ENCODE peak calls at places on chromosomes 1 and 21, in five cellular contexts. P is AG04450, I is tibial nerve, L is MM.1S, A is choroid plexus epithelial cell. W is an unnamed sample.

GRCh38 chr1:150973258-150973825 is 1.3 kb downstream of the CERS2 start:
- DNase-seq in L (peak), P (no peak), I (no peak), A (no peak), W (no peak)

GRCh38 chr1:62045579-62045978 is 149.1 kb upstream of the L1TD1 start:
- DNase-seq in I (no peak), A (peak), L (no peak), P (no peak), W (peak)

GRCh38 chr1:118338991-118339390 is 154.0 kb upstream of the SPAG17 start:
- DNase-seq in I (no peak), L (no peak), A (no peak), P (no peak), W (no peak)

GRCh38 chr1:183244466-183244865 is 58.4 kb downstream of the LAMC2 start:
- DNase-seq in L (no peak), P (no peak), A (peak), I (peak), W (peak)

GRCh38 chr1:147534386-147534785 is 6.9 kb upstream of the BCL9 start:
- DNase-seq in P (no peak), L (no peak), A (peak), I (no peak), W (peak)

GRCh38 chr21:24265987-24266386 is 1341.3 kb downstream of the MRPL39 start:
- DNase-seq in P (no peak), I (no peak), A (no peak), L (no peak), W (no peak)

GRCh38 chr21:44704636-44705001 is 6.8 kb downstream of the TSPEAR start:
- DNase-seq in L (no peak), A (no peak), P (no peak), I (no peak), W (no peak)

GRCh38 chr1:40451238-40451585 is 936 bp downstream of the ZFP69B start:
- DNase-seq in A (no peak), P (no peak), I (no peak), L (no peak), W (no peak)

GRCh38 chr1:162696286-162696862 is 64.1 kb downstream of the DDR2 start:
- DNase-seq in P (peak), A (peak), I (peak), L (no peak), W (peak)

GRCh38 chr1:47191940-47192457 is 2.2 kb upstream of the PDZK1IP1 start:
- DNase-seq in P (no peak), A (no peak), I (no peak), L (no peak), W (no peak)

GRCh38 chr1:175802407-175803123 is 59.2 kb upstream of the TNR start:
- DNase-seq in I (no peak), P (no peak), A (no peak), L (no peak), W (no peak)

GRCh38 chr1:201769072-201769471 is 59.9 kb upstream of the IPO9 start:
- DNase-seq in L (no peak), I (no peak), P (no peak), A (no peak), W (no peak)

GRCh38 chr21:16588433-16588860 is 858.7 kb downstream of the USP25 start:
- DNase-seq in I (peak), A (peak), P (peak), L (no peak), W (peak)

GRCh38 chr1:213125686-213126085 is 74.6 kb downstream of the RPS6KC1 start:
- DNase-seq in L (no peak), P (no peak), I (no peak), A (no peak), W (no peak)

GRCh38 chr1:156931553-156931952 is 11.1 kb downstream of the LRRC71 start:
- DNase-seq in L (no peak), I (no peak), A (peak), P (no peak), W (no peak)

GRCh38 chr1:10975567-10976326 is 36.7 kb upstream of the TARDBP start:
- DNase-seq in I (peak), A (peak), P (peak), L (no peak), W (no peak)

GRCh38 chr1:83857108-83857507 is 141.8 kb downstream of the TTLL7 start:
- DNase-seq in P (no peak), L (no peak), I (no peak), A (peak), W (peak)

GRCh38 chr1:94803517-94804441 is 16.4 kb upstream of the SLC44A3 start:
- DNase-seq in I (peak), P (no peak), L (no peak), A (no peak), W (no peak)

GRCh38 chr1:15154480-15155036 is 1.0 kb downstream of the TMEM51 start:
- DNase-seq in L (no peak), I (no peak), P (no peak), A (peak), W (no peak)

GRCh38 chr1:208203848-208204609 is 40.2 kb downstream of the PLXNA2 start:
- DNase-seq in L (no peak), P (no peak), A (peak), I (no peak), W (no peak)

GRCh38 chr1:85201340-85202091 is 700 bp upstream of the SYDE2 start:
- DNase-seq in P (no peak), L (peak), I (peak), A (peak), W (no peak)

GRCh38 chr1:211951856-211952255 is 83.5 kb downstream of the INTS7 start:
- DNase-seq in P (peak), L (peak), I (no peak), A (peak), W (peak)

GRCh38 chr1:16442941-16443340 is 2.4 kb downstream of the NECAP2 start:
- DNase-seq in A (no peak), P (no peak), L (peak), I (no peak), W (no peak)

GRCh38 chr1:16443975-16444745 is 3.6 kb downstream of the NECAP2 start:
- DNase-seq in I (no peak), A (no peak), L (peak), P (no peak), W (no peak)

GRCh38 chr1:16440480-16441311 is at the start of gene NECAP2:
- DNase-seq in L (peak), I (peak), P (peak), A (peak), W (peak)

GRCh38 chr1:16441312-16441641 is 753 bp downstream of the NECAP2 start:
- DNase-seq in L (peak), I (no peak), A (peak), P (no peak), W (no peak)

GRCh38 chr1:16442273-16442672 is 1.7 kb downstream of the NECAP2 start:
- DNase-seq in A (no peak), I (no peak), P (no peak), L (peak), W (no peak)
- H3K4me3 ChIP-seq in A (peak), I (no peak), P (no peak), L (peak), W (no peak)

GRCh38 chr1:2335721-2336475 is 55.5 kb downstream of the MORN1 start:
- DNase-seq in L (no peak), A (no peak), P (no peak), I (no peak), W (no peak)
- H3K4me3 ChIP-seq in L (no peak), A (no peak), P (no peak), I (no peak), W (no peak)

GRCh38 chr1:45862008-45862407 is 58.6 kb downstream of the MAST2 start:
- DNase-seq in L (no peak), P (no peak), A (no peak), I (no peak), W (no peak)

GRCh38 chr1:45863117-45863670 is 59.8 kb downstream of the MAST2 start:
- DNase-seq in L (no peak), P (no peak), I (no peak), A (no peak), W (no peak)

GRCh38 chr1:45867697-45868346 is 64.4 kb downstream of the MAST2 start:
- DNase-seq in P (no peak), I (no peak), A (no peak), L (peak), W (no peak)

GRCh38 chr1:45864124-45864721 is 60.8 kb downstream of the MAST2 start:
- DNase-seq in I (no peak), P (no peak), A (peak), L (no peak), W (no peak)

DNA sequence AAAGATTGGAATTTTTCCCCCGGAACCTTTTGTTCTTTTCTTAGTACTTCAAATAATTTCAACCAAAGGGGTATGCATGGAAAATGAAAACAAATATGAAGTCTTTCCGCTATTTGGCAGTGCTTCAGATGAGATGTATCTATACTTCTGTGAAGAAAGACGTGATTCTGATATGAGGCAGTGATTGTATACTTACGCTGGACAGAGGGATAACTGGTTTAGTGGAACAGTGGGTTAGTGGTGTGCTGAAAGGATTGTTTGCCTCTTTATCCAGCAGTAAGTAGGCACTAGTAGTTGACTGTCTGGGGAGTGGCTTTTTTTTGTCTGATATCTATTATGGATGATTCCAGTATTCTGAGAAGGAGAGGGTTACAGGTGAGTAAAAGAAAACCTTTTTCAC is 61.4 kb downstream of the MAST2 start:
- DNase-seq in A (peak), I (no peak), P (no peak), L (no peak), W (no peak)
- H3K4me3 ChIP-seq in A (peak), I (peak), P (peak), L (no peak), W (no peak)

DNA sequence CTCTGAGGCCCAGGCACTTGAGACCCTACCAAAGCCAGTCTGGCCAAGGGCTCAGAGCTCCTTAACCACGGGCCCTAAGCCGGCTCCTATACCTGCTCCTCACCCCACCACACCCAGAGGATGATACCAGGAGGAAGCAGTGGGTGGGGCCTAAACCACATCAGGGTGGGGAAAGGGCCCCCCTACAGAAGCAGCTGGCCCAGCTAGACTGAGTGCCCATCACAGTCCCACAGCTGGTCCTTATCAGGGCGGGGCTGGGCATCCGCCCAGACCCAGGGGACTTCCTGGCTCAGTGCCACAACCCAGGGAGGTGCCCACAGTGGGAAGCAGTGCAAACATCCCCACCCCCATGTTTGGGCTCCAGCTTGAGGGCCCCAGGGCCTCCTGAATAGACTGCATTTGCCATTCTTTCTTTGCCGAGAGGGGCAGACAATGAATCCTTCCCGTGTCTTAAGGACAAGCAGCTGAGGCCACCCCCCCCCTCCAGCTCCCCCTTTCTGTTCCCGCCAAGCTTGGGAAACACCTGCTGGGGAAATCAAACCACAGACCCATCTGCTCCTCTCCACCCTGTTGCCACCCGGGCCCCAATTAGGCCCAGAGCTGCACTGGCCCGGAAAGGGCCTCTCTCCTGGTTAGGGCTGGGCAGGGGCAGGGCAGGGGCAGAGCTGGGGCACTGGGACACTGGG is 6.2 kb downstream of the E2F2 start:
- DNase-seq in A (no peak), I (no peak), L (peak), P (no peak), W (no peak)
- H3K4me3 ChIP-seq in A (no peak), I (no peak), L (peak), P (no peak), W (no peak)

GRCh38 chr1:6287431-6287886 is 26.6 kb upstream of the GPR153 start:
- DNase-seq in A (no peak), L (no peak), P (no peak), I (no peak), W (no peak)
- H3K4me3 ChIP-seq in A (no peak), L (no peak), P (no peak), I (no peak), W (no peak)

GRCh38 chr1:93611656-93612055 is 70.0 kb downstream of the BCAR3 start:
- DNase-seq in L (no peak), I (no peak), A (no peak), P (no peak), W (no peak)
- H3K4me3 ChIP-seq in L (no peak), I (no peak), A (no peak), P (no peak), W (no peak)

GRCh38 chr1:97414682-97415312 is 506.0 kb downstream of the DPYD start:
- DNase-seq in I (no peak), P (no peak), A (no peak), L (no peak), W (no peak)
- H3K4me3 ChIP-seq in I (no peak), P (no peak), A (no peak), L (no peak), W (no peak)

DNA sequence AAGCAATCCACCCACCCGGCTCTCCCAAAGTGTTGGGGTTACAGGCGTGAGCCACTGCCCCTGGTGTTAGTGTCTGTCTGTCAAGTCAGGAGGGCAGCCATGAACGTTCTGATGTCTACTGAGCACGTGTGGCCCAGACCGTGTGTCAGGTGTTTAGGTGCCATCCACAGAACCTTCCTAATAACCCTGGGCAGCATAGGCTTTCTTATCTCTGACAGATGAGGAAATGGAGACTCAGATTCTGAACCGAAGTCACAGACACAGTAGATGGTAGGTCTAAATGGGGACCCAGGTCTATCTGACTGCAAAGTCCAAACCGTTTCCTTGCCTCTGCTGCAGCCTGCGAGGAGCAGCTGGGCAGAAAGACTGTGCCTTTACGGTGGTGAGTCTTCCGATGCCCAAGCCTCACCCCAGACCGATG is 622 bp upstream of the IL6R start:
- DNase-seq in L (peak), I (no peak), P (no peak), A (no peak), W (no peak)
- H3K4me3 ChIP-seq in L (peak), I (peak), P (peak), A (no peak), W (peak)

DNA sequence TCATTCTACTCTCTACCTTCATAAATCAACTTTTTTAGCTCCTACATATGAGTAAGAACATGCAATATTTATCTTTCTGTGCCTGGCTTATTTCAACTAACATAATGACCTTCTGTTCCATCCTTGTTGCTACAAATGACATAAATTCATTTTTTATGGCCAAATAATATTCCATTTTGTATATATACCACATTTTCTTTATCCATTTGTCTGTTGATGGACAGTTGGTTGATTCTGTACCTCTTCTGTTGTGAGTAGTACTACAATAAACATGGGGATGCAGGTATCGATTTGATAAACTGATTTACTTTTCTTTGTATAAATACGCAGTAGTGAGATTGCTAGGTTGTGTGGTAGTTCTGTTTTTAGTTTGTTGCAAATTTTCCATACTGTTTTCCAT is 279.5 kb upstream of the NFIA start:
- DNase-seq in A (no peak), P (no peak), I (no peak), L (no peak), W (no peak)
- H3K4me3 ChIP-seq in A (no peak), P (no peak), I (no peak), L (no peak), W (no peak)

DNA sequence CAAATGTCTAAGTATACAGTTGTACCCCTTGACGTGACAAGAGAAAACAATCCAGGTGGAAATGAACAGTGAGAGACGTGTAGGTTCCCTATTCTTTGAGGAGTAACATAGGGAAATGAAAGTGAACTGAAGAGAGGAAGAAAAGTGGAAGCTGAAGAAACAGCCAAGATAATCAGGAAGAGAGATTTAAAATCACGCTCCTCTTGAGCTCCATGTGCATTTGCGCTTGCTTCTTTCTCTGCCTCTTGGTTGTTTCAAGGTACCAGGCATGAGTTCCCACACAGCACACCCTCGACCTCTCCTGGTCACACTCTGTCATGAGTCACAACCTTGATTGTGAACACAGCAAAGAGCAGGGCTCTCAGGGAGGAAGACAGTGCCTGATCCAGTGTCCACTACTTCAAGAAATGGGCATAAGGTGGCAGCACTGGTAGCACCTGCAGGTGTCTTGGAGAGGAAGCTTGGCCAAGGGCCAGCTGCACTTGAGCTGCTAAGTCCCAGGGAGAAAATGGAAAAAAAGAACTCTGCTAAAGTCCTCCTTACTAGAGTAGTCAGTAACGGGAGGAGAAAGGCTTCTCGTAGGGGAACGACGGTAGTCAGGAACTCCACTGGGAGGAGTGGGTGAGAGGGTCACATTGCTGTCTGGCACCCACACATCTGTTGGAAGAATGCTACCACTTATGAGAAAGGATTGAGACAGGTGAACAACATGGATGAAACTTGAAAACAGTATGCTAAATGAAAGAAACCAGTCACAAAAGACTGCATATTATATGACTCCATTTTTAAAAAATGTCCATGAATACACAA is 18.3 kb upstream of the ARID1A start:
- DNase-seq in L (peak), A (peak), P (no peak), I (peak), W (no peak)
- H3K4me3 ChIP-seq in L (peak), A (peak), P (peak), I (no peak), W (no peak)